ENCODE peak calls at places on chromosomes 4 and X, in ten cellular contexts. X, U, Z, J, R, M, H, C, W and V are unnamed samples.
A peak's percentile ranks its signal among the peaks of the same experiment; 100 is the strongest.

GRCh38 chr4:177546745-177547144 is 104.5 kb upstream of the AGA start:
- DNase-seq in R (no peak), M (no peak), X (no peak), W (no peak), J (no peak), Z (no peak), C (no peak), U (no peak), H (no peak), V (no peak)

GRCh38 chrX:30794497-30794896 is 94.6 kb downstream of the TAB3 start:
- DNase-seq in U (no peak), H (no peak), M (no peak), W (peak; percentile 65), Z (no peak), R (no peak), J (no peak), C (no peak), X (no peak), V (no peak)

GRCh38 chrX:13082286-13083065 is 38.1 kb upstream of the FAM9C start:
- DNase-seq in Z (no peak), X (no peak), W (no peak), R (no peak), C (no peak), M (no peak), U (no peak), H (no peak), J (no peak), V (no peak)

GRCh38 chr4:4542824-4543485 is 1.1 kb upstream of the STX18 start:
- DNase-seq in X (no peak), W (no peak), Z (no peak), C (no peak), U (no peak), M (peak; percentile 37), H (no peak), J (no peak), R (no peak), V (no peak)

GRCh38 chrX:109714340-109714958 is 18.6 kb downstream of the ACSL4 start:
- DNase-seq in R (no peak), C (peak; percentile 60), J (peak; percentile 35), U (no peak), Z (no peak), H (no peak), W (no peak), M (no peak), X (no peak), V (no peak)

GRCh38 chrX:110026099-110026844 is 23.4 kb downstream of the TMEM164 start:
- DNase-seq in R (peak; percentile 52), J (peak; percentile 34), C (no peak), W (no peak), U (peak; percentile 30), M (no peak), X (no peak), Z (no peak), H (no peak), V (no peak)

GRCh38 chr4:94877973-94878372 is 120.2 kb downstream of the BMPR1B start:
- DNase-seq in R (no peak), U (no peak), J (no peak), X (no peak), Z (no peak), M (no peak), C (no peak), W (no peak), H (no peak), V (no peak)

GRCh38 chr4:105601406-105601805 is 49.0 kb downstream of the ARHGEF38 start:
- DNase-seq in C (no peak), U (no peak), Z (no peak), M (no peak), R (no peak), W (no peak), J (no peak), H (no peak), X (no peak), V (no peak)

GRCh38 chr4:51895816-51896408 is 53.0 kb downstream of the DCUN1D4 start:
- DNase-seq in W (peak; percentile 87), M (peak; percentile 90), H (no peak), Z (peak; percentile 68), J (peak; percentile 84), X (no peak), R (peak; percentile 48), U (peak; percentile 49), C (peak; percentile 58), V (no peak)

GRCh38 chrX:46961574-46962279 is 49.5 kb downstream of the JADE3 start:
- DNase-seq in H (no peak), C (no peak), Z (no peak), R (no peak), M (no peak), U (peak; percentile 11), J (no peak), X (no peak), W (no peak), V (no peak)

GRCh38 chr4:75880278-75880677 is 22.0 kb downstream of the PPEF2 start:
- DNase-seq in Z (no peak), H (no peak), R (no peak), X (no peak), U (no peak), J (peak; percentile 19), C (no peak), M (no peak), W (no peak), V (no peak)

GRCh38 chrX:46913710-46914109 is 1.5 kb downstream of the JADE3 start:
- DNase-seq in W (no peak), U (no peak), C (peak; percentile 8), M (peak; percentile 40), H (no peak), X (no peak), Z (peak; percentile 62), R (peak; percentile 5), J (no peak), V (no peak)